ENCODE peak calls at places on chromosome 21, in four cellular contexts. B, U, O and J are unnamed samples.
A peak's percentile ranks its signal among the peaks of the same experiment; 100 is the strongest.

GRCh38 chr21:33850401-33850800 is 65.2 kb downstream of the ATP5PO start:
- DNase-seq in B (no peak), U (no peak), O (no peak), J (no peak)

GRCh38 chr21:36063375-36064084 is 3.2 kb upstream of the SETD4 start:
- DNase-seq in B (no peak), U (no peak), O (no peak), J (no peak)

GRCh38 chr21:32921632-32922230 is 104.0 kb upstream of the OLIG2 start:
- DNase-seq in B (no peak), U (peak; percentile 10), O (no peak), J (no peak)

GRCh38 chr21:45091540-45092322 is 17.4 kb downstream of the ADARB1 start:
- DNase-seq in B (no peak), U (peak; percentile 42), O (no peak), J (no peak)

GRCh38 chr21:34707876-34708325 is 39.1 kb downstream of the CLIC6 start:
- DNase-seq in B (no peak), U (no peak), O (peak; percentile 66), J (no peak)

GRCh38 chr21:36553406-36553805 is 73.5 kb upstream of the CLDN14 start:
- DNase-seq in B (no peak), U (no peak), O (no peak), J (no peak)

GRCh38 chr21:45255381-45256020 is 32.2 kb downstream of the POFUT2 start:
- DNase-seq in B (no peak), U (no peak), O (no peak), J (no peak)

GRCh38 chr21:21688877-21689276 is 690.7 kb downstream of the NCAM2 start:
- DNase-seq in B (peak; percentile 18), U (peak; percentile 37), O (no peak), J (no peak)

GRCh38 chr21:46066843-46067331 is 31.0 kb upstream of the COL6A2 start:
- DNase-seq in B (peak; percentile 53), U (peak; percentile 56), O (no peak), J (no peak)

GRCh38 chr21:45921917-45922316 is 59.7 kb upstream of the COL6A1 start:
- DNase-seq in B (no peak), U (no peak), O (no peak), J (no peak)

GRCh38 chr21:45943630-45944540 is 37.7 kb upstream of the COL6A1 start:
- DNase-seq in B (no peak), U (no peak), O (no peak), J (no peak)

GRCh38 chr21:43355925-43356289 is 71.0 kb downstream of the SIK1 start:
- DNase-seq in B (no peak), U (no peak), O (no peak), J (no peak)
- H3K4me1 ChIP-seq in B (no peaks in the 10 kb centered on the region), U (no peaks in the 10 kb centered on the region), O (peaks cover 57% of the 10 kb centered on the region), J (no peaks in the 10 kb centered on the region)

GRCh38 chr21:38490411-38491020 is 7.8 kb downstream of the ERG start:
- DNase-seq in B (no peak), U (no peak), O (no peak), J (no peak)
- H3K27ac ChIP-seq in B (no peak overlapping the region), U (no peak overlapping the region), O (no peak overlapping the region), J (peak overlapping the region; percentile 78)

DNA sequence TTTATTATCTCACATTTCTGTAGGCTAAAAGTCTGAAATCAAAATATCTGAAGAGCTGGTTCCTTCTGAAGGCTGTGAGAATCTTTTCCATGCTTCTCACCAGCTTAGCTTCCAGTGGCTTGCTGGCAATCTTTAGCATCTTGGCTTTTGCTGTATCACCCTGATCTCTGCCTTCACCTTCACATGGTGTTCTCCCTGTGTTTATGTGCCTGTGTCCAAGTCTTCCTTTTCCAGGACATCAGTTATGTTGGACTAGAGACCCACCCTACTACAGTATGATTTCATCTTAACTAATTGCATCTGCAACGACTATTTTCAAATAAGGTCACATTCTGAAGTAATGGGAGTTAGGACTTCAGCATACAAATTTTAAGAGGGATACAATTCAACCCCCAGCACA is 772.3 kb upstream of the ADAMTS5 start:
- DNase-seq in B (no peak), U (no peak), O (no peak), J (no peak)
- H3K4me1 ChIP-seq in B (peaks cover under 1% of the 10 kb centered on the region), U (peaks cover 1% of the 10 kb centered on the region), O (no peaks in the 10 kb centered on the region), J (no peaks in the 10 kb centered on the region)

DNA sequence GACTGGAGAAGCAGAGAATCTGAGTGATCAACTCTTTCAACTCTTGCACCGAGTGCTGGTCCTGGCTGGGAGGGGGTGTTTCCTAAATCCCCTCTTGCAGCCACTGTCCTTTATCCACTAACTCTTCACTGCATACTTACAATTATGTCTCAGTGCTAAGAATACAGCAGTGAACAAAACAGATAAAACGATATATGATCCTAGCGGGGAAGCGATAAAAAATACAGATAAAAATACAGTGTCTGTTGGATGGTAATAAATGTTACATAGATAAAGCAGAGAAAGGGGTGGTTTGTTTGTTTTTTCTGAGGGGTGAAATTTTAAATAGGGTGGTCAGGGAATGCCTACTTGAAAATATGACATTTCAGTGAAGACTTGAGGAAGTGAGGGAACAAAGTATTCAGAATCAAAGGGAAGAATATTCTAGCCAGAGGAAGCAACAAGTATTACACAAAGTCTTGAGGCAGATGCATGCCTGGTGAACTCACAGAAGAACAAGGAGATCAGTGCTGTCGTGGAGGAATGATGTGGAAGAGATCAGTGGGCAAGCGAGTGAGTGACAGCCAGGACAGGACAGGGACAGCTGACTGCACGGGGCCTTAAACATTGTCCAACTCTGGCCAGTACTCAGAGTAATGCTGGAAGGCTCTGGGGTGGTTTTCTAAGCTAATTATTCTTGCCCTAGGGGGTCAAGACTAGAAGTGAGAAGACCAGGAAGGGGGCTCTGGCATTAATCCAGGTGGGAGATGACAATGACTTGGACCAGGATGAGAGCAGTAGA is 110.0 kb downstream of the APP start:
- DNase-seq in B (no peak), U (no peak), O (no peak), J (no peak)
- H3K27ac ChIP-seq in B (no peak overlapping the region), U (no peak overlapping the region), O (no peak overlapping the region), J (no peak overlapping the region)

DNA sequence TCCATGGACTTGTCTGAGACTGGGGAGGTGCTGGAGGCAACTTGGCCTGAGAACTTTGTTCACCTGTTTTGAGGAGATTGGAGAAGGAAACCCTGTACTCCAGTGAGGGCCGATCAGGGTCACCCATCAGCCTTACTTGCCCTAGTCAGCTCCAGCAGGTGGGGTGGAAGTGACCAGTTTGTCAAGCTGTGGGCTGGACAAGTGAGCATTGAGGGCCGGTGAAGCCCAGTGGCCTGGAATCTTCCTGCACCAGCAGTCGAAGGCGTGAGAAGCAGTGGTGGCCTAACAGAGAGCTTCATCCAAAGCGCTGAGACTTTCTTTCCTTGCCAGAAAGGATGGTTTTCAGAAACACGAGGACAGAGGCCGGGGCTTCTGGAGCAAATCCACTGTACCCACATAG is 9.6 kb downstream of the SLC37A1 start:
- DNase-seq in B (no peak), U (no peak), O (no peak), J (no peak)
- H3K4me1 ChIP-seq in B (peaks cover 20% of the 10 kb centered on the region), U (peaks cover 5% of the 10 kb centered on the region), O (peaks cover 43% of the 10 kb centered on the region), J (no peaks in the 10 kb centered on the region)

DNA sequence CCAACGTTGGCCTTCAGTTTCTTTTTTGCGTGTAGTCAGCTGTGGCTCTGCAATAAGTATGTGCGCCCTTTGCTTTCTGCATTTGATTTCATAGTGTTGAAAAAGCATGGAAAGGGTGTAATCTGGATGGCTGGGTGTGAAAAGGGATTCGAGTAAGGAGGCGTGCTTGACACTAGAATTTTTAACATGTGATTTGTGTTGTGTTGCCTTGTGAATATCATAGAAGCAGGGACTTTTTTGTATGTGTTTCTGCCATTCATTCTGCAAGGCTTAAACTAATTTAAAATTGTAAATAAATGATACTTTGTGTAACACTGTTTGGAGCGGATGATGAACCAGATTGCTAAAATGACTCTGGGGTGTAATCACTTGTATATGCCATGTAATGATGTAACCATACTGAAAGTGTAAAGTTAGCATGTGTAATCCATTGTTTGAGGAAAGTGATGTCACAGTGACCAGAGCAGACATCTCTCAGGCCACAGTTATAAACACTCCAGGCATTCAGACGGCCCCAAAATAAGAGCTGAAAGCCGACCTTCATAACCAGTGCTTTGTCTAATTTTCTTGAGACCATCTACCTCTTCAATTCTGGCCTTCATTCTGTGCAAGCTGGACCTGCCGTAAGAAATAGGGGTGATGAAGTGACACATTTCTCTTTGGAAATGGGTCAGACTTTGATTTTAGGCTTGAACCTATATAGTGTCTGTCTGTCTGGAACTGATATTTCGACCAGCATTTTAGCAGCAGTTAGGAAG is 616 bp downstream of the SH3BGR start:
- DNase-seq in B (peak; percentile 50), U (peak; percentile 83), O (no peak), J (no peak)
- H3K27ac ChIP-seq in B (no peak overlapping the region), U (no peak overlapping the region), O (no peak overlapping the region), J (peak overlapping the region; percentile 95)

GRCh38 chr21:26135520-26135919 is 35.0 kb downstream of the APP start:
- DNase-seq in B (no peak), U (no peak), O (no peak), J (no peak)
- H3K4me1 ChIP-seq in B (peaks cover 12% of the 10 kb centered on the region), U (peaks cover 1% of the 10 kb centered on the region), O (peaks cover 5% of the 10 kb centered on the region), J (peaks cover 8% of the 10 kb centered on the region)

GRCh38 chr21:42080788-42081083 is 9.6 kb downstream of the UMODL1 start:
- DNase-seq in B (peak; percentile 94), U (peak; percentile 89), O (no peak), J (no peak)

GRCh38 chr21:42079008-42079938 is 8.2 kb downstream of the UMODL1 start:
- DNase-seq in B (no peak), U (no peak), O (no peak), J (no peak)

GRCh38 chr21:42081931-42082381 is 10.8 kb downstream of the UMODL1 start:
- DNase-seq in B (peak; percentile 86), U (no peak), O (no peak), J (no peak)

GRCh38 chr21:42081138-42081537 is 10.0 kb downstream of the UMODL1 start:
- DNase-seq in B (peak; percentile 15), U (no peak), O (no peak), J (no peak)

GRCh38 chr21:42079939-42080787 is 9.0 kb downstream of the UMODL1 start:
- DNase-seq in B (peak; percentile 74), U (peak; percentile 11), O (no peak), J (no peak)
- H3K27ac ChIP-seq in B (peak overlapping the region; percentile 38), U (no peak overlapping the region), O (no peak overlapping the region), J (no peak overlapping the region)

GRCh38 chr21:15743593-15743992 is 13.8 kb downstream of the USP25 start:
- DNase-seq in B (no peak), U (no peak), O (no peak), J (no peak)
- H3K4me1 ChIP-seq in B (peaks cover 8% of the 10 kb centered on the region), U (peaks cover 2% of the 10 kb centered on the region), O (no peaks in the 10 kb centered on the region), J (peaks cover 6% of the 10 kb centered on the region)